ENCODE peak calls at places on chromosomes 5 and 9, in five cellular contexts. One of them, this sample, is unnamed.

GRCh38 chr5:33558489-33558888 is 117.7 kb downstream of the TARS1 start:
- DNase-seq in AG04450: no peak
- DNase-seq in tibial artery: no peak
- DNase-seq in body of pancreas: no peak
- DNase-seq in heart left ventricle: no peak
- DNase-seq in this sample: no peak

GRCh38 chr5:148386041-148386440 is 2.3 kb downstream of the FBXO38 start:
- DNase-seq in heart left ventricle: no peak
- DNase-seq in tibial artery: no peak
- DNase-seq in body of pancreas: no peak
- DNase-seq in AG04450: no peak
- DNase-seq in this sample: no peak

GRCh38 chr5:61123145-61123544 is 39.1 kb downstream of the SMIM15 start:
- DNase-seq in tibial artery: no peak
- DNase-seq in body of pancreas: no peak
- DNase-seq in AG04450: no peak
- DNase-seq in heart left ventricle: no peak
- DNase-seq in this sample: no peak

GRCh38 chr5:6166698-6167394 is 211.5 kb downstream of the MED10 start:
- DNase-seq in AG04450: no peak
- DNase-seq in body of pancreas: no peak
- DNase-seq in heart left ventricle: no peak
- DNase-seq in tibial artery: no peak
- DNase-seq in this sample: no peak

GRCh38 chr9:90393355-90394152 is 249.1 kb downstream of the DIRAS2 start:
- DNase-seq in tibial artery: no peak
- DNase-seq in AG04450: no peak
- DNase-seq in body of pancreas: peak
- DNase-seq in heart left ventricle: no peak
- DNase-seq in this sample: no peak

GRCh38 chr5:10653033-10653432 is 89.2 kb downstream of the ANKRD33B start:
- DNase-seq in body of pancreas: no peak
- DNase-seq in tibial artery: no peak
- DNase-seq in heart left ventricle: peak
- DNase-seq in AG04450: no peak
- DNase-seq in this sample: no peak

GRCh38 chr9:110047955-110048472 is 159.9 kb downstream of the C9orf152 start:
- DNase-seq in tibial artery: no peak
- DNase-seq in heart left ventricle: no peak
- DNase-seq in AG04450: no peak
- DNase-seq in body of pancreas: no peak
- DNase-seq in this sample: no peak

GRCh38 chr9:68747043-68747533 is 42.0 kb downstream of the PIP5K1B start:
- DNase-seq in heart left ventricle: no peak
- DNase-seq in body of pancreas: no peak
- DNase-seq in AG04450: no peak
- DNase-seq in tibial artery: no peak
- DNase-seq in this sample: no peak

GRCh38 chr9:113355197-113355596 is 5.9 kb downstream of the BSPRY start:
- DNase-seq in body of pancreas: no peak
- DNase-seq in AG04450: no peak
- DNase-seq in tibial artery: no peak
- DNase-seq in heart left ventricle: no peak
- DNase-seq in this sample: no peak

GRCh38 chr5:5025774-5026406 is 114.2 kb upstream of the ADAMTS16 start:
- DNase-seq in heart left ventricle: no peak
- DNase-seq in tibial artery: no peak
- DNase-seq in AG04450: no peak
- DNase-seq in body of pancreas: no peak
- DNase-seq in this sample: no peak

GRCh38 chr9:31542384-31543055 is 841.9 kb upstream of the ACO1 start:
- DNase-seq in heart left ventricle: no peak
- DNase-seq in body of pancreas: peak
- DNase-seq in AG04450: no peak
- DNase-seq in tibial artery: no peak
- DNase-seq in this sample: no peak

GRCh38 chr5:100676807-100677631 is 141.8 kb downstream of the FAM174A start:
- DNase-seq in heart left ventricle: no peak
- DNase-seq in tibial artery: no peak
- DNase-seq in AG04450: no peak
- DNase-seq in body of pancreas: no peak
- DNase-seq in this sample: no peak

GRCh38 chr5:122500245-122501086 is 188.4 kb downstream of the SNCAIP start:
- DNase-seq in AG04450: peak
- DNase-seq in tibial artery: peak
- DNase-seq in heart left ventricle: peak
- DNase-seq in body of pancreas: no peak
- DNase-seq in this sample: no peak

GRCh38 chr9:3292311-3292710 is 233.5 kb downstream of the RFX3 start:
- DNase-seq in tibial artery: no peak
- DNase-seq in heart left ventricle: no peak
- DNase-seq in AG04450: peak
- DNase-seq in body of pancreas: no peak
- DNase-seq in this sample: no peak

GRCh38 chr9:114033397-114034103 is 44.5 kb downstream of the AMBP start:
- DNase-seq in heart left ventricle: peak
- DNase-seq in AG04450: no peak
- DNase-seq in body of pancreas: peak
- DNase-seq in tibial artery: peak
- DNase-seq in this sample: no peak

GRCh38 chr5:95619096-95619495 is 791 bp upstream of the GPR150 start:
- DNase-seq in body of pancreas: no peak
- DNase-seq in AG04450: no peak
- DNase-seq in heart left ventricle: no peak
- DNase-seq in tibial artery: no peak
- DNase-seq in this sample: no peak

GRCh38 chr5:21701317-21701716 is 1151.8 kb downstream of the CDH12 start:
- DNase-seq in AG04450: no peak
- DNase-seq in heart left ventricle: no peak
- DNase-seq in body of pancreas: no peak
- DNase-seq in tibial artery: no peak
- DNase-seq in this sample: no peak

GRCh38 chr5:80246995-80247729 is 8.7 kb downstream of the SERINC5 start:
- DNase-seq in heart left ventricle: peak
- DNase-seq in AG04450: no peak
- DNase-seq in body of pancreas: peak
- DNase-seq in tibial artery: peak
- DNase-seq in this sample: no peak

GRCh38 chr9:70551391-70551790 is 136.9 kb upstream of the KLF9 start:
- DNase-seq in AG04450: no peak
- DNase-seq in body of pancreas: no peak
- DNase-seq in heart left ventricle: no peak
- DNase-seq in tibial artery: no peak
- DNase-seq in this sample: no peak

GRCh38 chr5:61429906-61430305 is 97.8 kb downstream of the ZSWIM6 start:
- DNase-seq in AG04450: no peak
- DNase-seq in tibial artery: no peak
- DNase-seq in body of pancreas: no peak
- DNase-seq in heart left ventricle: no peak
- DNase-seq in this sample: no peak

GRCh38 chr5:94276751-94277150 is 341.7 kb downstream of the KIAA0825 start:
- DNase-seq in heart left ventricle: no peak
- DNase-seq in tibial artery: no peak
- DNase-seq in body of pancreas: no peak
- DNase-seq in AG04450: no peak
- DNase-seq in this sample: no peak

GRCh38 chr9:107175826-107176500 is 107.1 kb upstream of the RAD23B start:
- DNase-seq in AG04450: no peak
- DNase-seq in heart left ventricle: peak
- DNase-seq in tibial artery: no peak
- DNase-seq in body of pancreas: no peak
- DNase-seq in this sample: no peak

GRCh38 chr5:61744690-61745619 is 412.9 kb downstream of the ZSWIM6 start:
- DNase-seq in AG04450: no peak
- DNase-seq in tibial artery: no peak
- DNase-seq in heart left ventricle: no peak
- DNase-seq in body of pancreas: peak
- DNase-seq in this sample: no peak

GRCh38 chr9:134957165-134957944 is 39.6 kb upstream of the FCN1 start:
- DNase-seq in tibial artery: no peak
- DNase-seq in body of pancreas: no peak
- DNase-seq in AG04450: no peak
- DNase-seq in heart left ventricle: no peak
- DNase-seq in this sample: no peak

GRCh38 chr9:133991964-133992779 is at the start of gene VAV2:
- DNase-seq in AG04450: no peak
- DNase-seq in tibial artery: peak
- DNase-seq in body of pancreas: peak
- DNase-seq in heart left ventricle: peak
- DNase-seq in this sample: peak

GRCh38 chr9:127446720-127447415 is 4.3 kb downstream of the RPL12 start:
- DNase-seq in tibial artery: no peak
- DNase-seq in heart left ventricle: no peak
- DNase-seq in body of pancreas: no peak
- DNase-seq in AG04450: no peak
- DNase-seq in this sample: no peak
- H3K27ac ChIP-seq in tibial artery: no peak
- H3K27ac ChIP-seq in heart left ventricle: no peak
- H3K27ac ChIP-seq in body of pancreas: peak
- H3K27ac ChIP-seq in AG04450: peak
- H3K27ac ChIP-seq in this sample: no peak

GRCh38 chr9:95315108-95315746 is 2.3 kb downstream of the FANCC start:
- DNase-seq in heart left ventricle: no peak
- DNase-seq in body of pancreas: no peak
- DNase-seq in tibial artery: no peak
- DNase-seq in AG04450: no peak
- DNase-seq in this sample: no peak

GRCh38 chr9:95316794-95317118 is 753 bp downstream of the FANCC start:
- DNase-seq in heart left ventricle: peak
- DNase-seq in tibial artery: peak
- DNase-seq in AG04450: no peak
- DNase-seq in body of pancreas: peak
- DNase-seq in this sample: no peak

GRCh38 chr9:95316274-95316673 is 1.2 kb downstream of the FANCC start:
- DNase-seq in heart left ventricle: no peak
- DNase-seq in AG04450: no peak
- DNase-seq in body of pancreas: no peak
- DNase-seq in tibial artery: no peak
- DNase-seq in this sample: no peak

GRCh38 chr9:95317119-95317892 is at the start of gene FANCC:
- DNase-seq in tibial artery: peak
- DNase-seq in heart left ventricle: peak
- DNase-seq in AG04450: peak
- DNase-seq in body of pancreas: peak
- DNase-seq in this sample: peak

DNA sequence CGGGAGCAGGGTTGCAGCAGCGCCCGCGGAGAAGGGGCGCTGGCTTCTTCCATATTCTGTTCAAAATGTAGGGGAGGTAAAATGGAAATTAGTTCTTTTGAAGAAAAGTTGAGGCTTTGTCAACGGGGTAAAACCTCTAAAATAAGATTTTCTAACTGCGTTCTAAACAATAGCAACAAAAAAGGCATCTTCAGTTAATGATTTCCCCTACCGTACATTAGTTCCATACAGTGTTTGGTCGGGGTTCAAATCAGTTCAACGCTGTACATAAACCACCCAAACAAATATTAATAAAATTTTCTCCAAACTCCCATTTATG is 343 bp upstream of the FANCC start:
- DNase-seq in tibial artery: no peak
- DNase-seq in heart left ventricle: no peak
- DNase-seq in AG04450: no peak
- DNase-seq in body of pancreas: no peak
- DNase-seq in this sample: no peak
- H3K27ac ChIP-seq in tibial artery: peak
- H3K27ac ChIP-seq in heart left ventricle: peak
- H3K27ac ChIP-seq in AG04450: peak
- H3K27ac ChIP-seq in body of pancreas: peak
- H3K27ac ChIP-seq in this sample: peak

DNA sequence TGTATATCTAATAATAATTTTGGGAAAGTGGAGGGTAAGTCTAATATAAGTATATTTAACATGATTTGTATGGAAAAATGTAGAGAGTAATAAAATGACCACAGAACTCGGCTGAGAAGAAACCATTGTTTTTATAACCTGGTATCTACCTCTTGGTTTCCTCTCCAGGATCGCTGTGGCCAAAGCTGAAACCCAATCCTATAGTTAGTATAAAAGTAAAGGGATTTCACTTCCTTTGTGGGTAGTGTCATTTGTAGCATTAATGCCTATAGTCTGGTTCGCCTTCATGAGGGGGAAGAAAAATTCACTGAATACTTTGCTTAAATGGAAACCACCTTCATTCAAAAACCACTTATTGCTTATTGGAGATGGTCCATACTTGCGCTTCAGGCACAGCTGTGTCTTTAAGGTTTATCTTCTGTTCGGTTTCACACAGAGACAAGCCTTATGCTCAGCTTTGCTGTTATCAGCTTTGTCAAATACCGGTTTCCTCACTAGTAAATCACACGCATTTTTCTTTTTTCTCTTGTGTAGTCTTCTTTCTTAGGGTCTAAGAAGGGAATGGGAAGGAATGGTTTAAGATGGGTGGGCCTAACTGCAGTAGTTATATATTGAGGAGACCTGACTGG is 12.1 kb downstream of the PIK3R1 start:
- DNase-seq in AG04450: no peak
- DNase-seq in heart left ventricle: no peak
- DNase-seq in tibial artery: no peak
- DNase-seq in body of pancreas: no peak
- DNase-seq in this sample: no peak
- H3K27ac ChIP-seq in AG04450: no peak
- H3K27ac ChIP-seq in heart left ventricle: peak
- H3K27ac ChIP-seq in tibial artery: no peak
- H3K27ac ChIP-seq in body of pancreas: no peak
- H3K27ac ChIP-seq in this sample: no peak

GRCh38 chr5:150147580-150148407 is 7.9 kb downstream of the PDGFRB start:
- DNase-seq in heart left ventricle: no peak
- DNase-seq in AG04450: no peak
- DNase-seq in body of pancreas: no peak
- DNase-seq in tibial artery: peak
- DNase-seq in this sample: no peak

GRCh38 chr5:150149618-150150017 is 6.0 kb downstream of the PDGFRB start:
- DNase-seq in heart left ventricle: no peak
- DNase-seq in AG04450: no peak
- DNase-seq in body of pancreas: no peak
- DNase-seq in tibial artery: no peak
- DNase-seq in this sample: no peak

GRCh38 chr5:150146235-150146634 is 9.4 kb downstream of the PDGFRB start:
- DNase-seq in AG04450: no peak
- DNase-seq in tibial artery: no peak
- DNase-seq in heart left ventricle: no peak
- DNase-seq in body of pancreas: no peak
- DNase-seq in this sample: no peak

GRCh38 chr5:150146862-150147579 is 8.6 kb downstream of the PDGFRB start:
- DNase-seq in heart left ventricle: no peak
- DNase-seq in AG04450: no peak
- DNase-seq in body of pancreas: no peak
- DNase-seq in tibial artery: no peak
- DNase-seq in this sample: no peak

DNA sequence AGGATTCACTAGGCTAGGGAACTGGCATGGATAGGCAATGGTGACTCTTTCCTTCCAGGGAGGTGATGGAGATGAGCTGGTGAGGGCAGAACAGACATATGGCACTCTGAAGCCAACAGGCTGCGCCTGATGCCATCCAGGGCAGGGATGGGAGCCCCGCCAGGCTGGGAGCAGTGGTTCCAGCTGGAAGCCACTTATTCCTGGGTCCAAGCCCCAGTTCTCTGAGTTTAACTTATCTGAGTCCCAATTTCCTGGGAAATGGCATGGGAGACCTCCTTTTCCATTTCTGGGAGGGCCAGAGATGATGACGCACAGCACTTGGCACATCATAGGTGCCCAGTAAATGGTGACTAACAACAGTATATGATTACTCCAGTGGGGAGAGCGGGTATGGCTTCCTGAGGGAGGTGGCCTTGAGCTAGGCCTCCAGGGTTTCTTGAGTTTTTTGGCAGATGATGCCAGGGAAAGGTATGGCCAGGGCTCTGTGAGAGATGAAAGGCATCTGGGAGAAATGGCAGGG is 7.2 kb downstream of the PDGFRB start:
- DNase-seq in AG04450: no peak
- DNase-seq in body of pancreas: no peak
- DNase-seq in heart left ventricle: no peak
- DNase-seq in tibial artery: peak
- DNase-seq in this sample: no peak
- H3K27ac ChIP-seq in AG04450: no peak
- H3K27ac ChIP-seq in body of pancreas: peak
- H3K27ac ChIP-seq in heart left ventricle: peak
- H3K27ac ChIP-seq in tibial artery: peak
- H3K27ac ChIP-seq in this sample: peak

This sample was measured in substantia nigra.